ENCODE peak calls at places on chromosomes 6 and 20, in four cellular contexts. S is IMR-90, I is keratinocyte, T is K562. D is an unnamed sample.

GRCh38 chr6:85390105-85390728 is 59.7 kb upstream of the NT5E start:
- DNase-seq in I (no peak), T (no peak), S (peak; percentile 22), D (no peak)

GRCh38 chr20:17641993-17642392 is 40.0 kb downstream of the RRBP1 start:
- DNase-seq in T (no peak), I (no peak), S (no peak), D (no peak)

GRCh38 chr6:80640176-80640575 is 533.7 kb downstream of the BCKDHB start:
- DNase-seq in S (no peak), I (no peak), T (no peak), D (no peak)

GRCh38 chr6:105136433-105137350 is 43.1 kb downstream of the POPDC3 start:
- DNase-seq in I (no peak), T (peak; percentile 56), S (peak; percentile 59), D (peak; percentile 55)

GRCh38 chr6:6932968-6933367 is 174.8 kb upstream of the RREB1 start:
- DNase-seq in I (no peak), S (no peak), T (no peak), D (no peak)

GRCh38 chr6:15322781-15323536 is 77.1 kb downstream of the JARID2 start:
- DNase-seq in I (no peak), T (no peak), S (peak; percentile 57), D (no peak)

GRCh38 chr6:42819803-42820508 is 38.1 kb downstream of the BICRAL start:
- DNase-seq in I (no peak), S (no peak), T (peak; percentile 32), D (no peak)

GRCh38 chr6:37696220-37696840 is 1.4 kb downstream of the MDGA1 start:
- DNase-seq in S (peak; percentile 49), I (no peak), T (no peak), D (peak; percentile 24)

GRCh38 chr6:10446548-10446947 is 31.7 kb upstream of the TFAP2A start:
- DNase-seq in S (no peak), I (no peak), T (no peak), D (no peak)

GRCh38 chr20:58719971-58720371 is 27.4 kb downstream of the NPEPL1 start:
- DNase-seq in S (no peak), T (no peak), I (no peak), D (no peak)

GRCh38 chr20:44151621-44152416 is 35.2 kb downstream of the JPH2 start:
- DNase-seq in S (no peak), T (no peak), I (peak; percentile 81), D (no peak)

GRCh38 chr6:66096679-66097078 is 389.7 kb upstream of the EYS start:
- DNase-seq in S (no peak), I (no peak), T (no peak), D (no peak)

GRCh38 chr6:66094615-66095014 is 387.6 kb upstream of the EYS start:
- DNase-seq in I (no peak), S (no peak), T (no peak), D (no peak)
- H3K9me1 ChIP-seq in I (no peaks in the 10 kb centered on the region), S (no peaks in the 10 kb centered on the region), T (no peaks in the 10 kb centered on the region), D (no peaks in the 10 kb centered on the region)

GRCh38 chr6:139133272-139133671 is 1.6 kb upstream of the HECA start:
- DNase-seq in T (no peak), I (no peak), S (no peak), D (no peak)
- H3K4me3 ChIP-seq in T (no peak overlapping the region), I (peak overlapping the region; percentile 73), S (no peak overlapping the region), D (no peak overlapping the region)

DNA sequence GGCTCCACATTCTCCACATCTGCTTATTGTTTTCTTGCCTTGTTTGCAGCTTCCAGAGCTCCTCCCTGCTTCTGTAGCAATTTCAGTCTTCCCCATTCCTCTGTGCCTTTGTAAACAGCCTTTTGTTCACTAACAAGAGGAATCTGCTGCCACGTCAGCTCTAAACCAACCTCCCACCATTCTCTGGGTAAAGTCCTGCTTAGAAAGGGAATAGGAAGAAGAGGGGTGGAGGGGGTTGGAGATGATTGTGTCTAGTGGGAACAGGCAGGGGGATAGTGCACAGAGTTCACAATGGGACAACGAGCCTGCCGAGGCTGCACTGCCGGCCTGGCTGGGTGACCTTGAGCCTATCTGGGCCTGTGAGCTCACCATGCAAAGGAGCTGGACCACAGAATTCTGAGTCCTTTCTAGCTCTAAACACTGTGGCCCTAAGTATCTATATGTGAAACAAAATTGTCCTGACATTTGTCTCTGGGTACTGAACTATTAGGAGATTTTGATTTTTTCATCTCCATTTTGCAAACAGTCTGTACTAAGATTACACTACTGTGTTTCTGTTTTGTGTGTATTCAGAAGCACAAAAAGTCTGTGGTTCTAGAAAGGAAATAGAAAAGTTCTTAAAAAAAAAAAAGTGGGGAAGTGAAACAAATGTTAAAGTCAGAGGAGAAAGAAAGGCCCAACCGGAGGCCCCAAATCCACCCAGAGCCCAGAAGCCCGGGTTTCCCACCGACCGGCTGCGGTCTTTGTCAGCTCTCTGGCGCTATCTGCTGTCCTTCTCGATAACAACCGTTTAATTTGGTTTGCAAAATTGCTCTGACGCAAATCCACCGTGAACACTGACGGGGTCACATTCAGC is 1.4 kb upstream of the PRND start:
- DNase-seq in T (peak; percentile 66), S (peak; percentile 67), I (no peak), D (peak; percentile 69)
- H3K9ac ChIP-seq in T (no peak overlapping the region), S (no peak overlapping the region), I (no peak overlapping the region), D (no peak overlapping the region)

GRCh38 chr20:39974966-39975501 is 714.0 kb downstream of the MAFB start:
- DNase-seq in S (no peak), I (no peak), T (no peak), D (no peak)
- H3K9me1 ChIP-seq in S (no peaks in the 10 kb centered on the region), I (no peaks in the 10 kb centered on the region), T (no peaks in the 10 kb centered on the region), D (no peaks in the 10 kb centered on the region)

GRCh38 chr6:13813621-13814175 is 659 bp downstream of the MCUR1 start:
- DNase-seq in I (no peak), T (peak; percentile 76), S (peak; percentile 50), D (peak; percentile 75)

GRCh38 chr6:13811627-13812358 is 2.6 kb downstream of the MCUR1 start:
- DNase-seq in T (no peak), I (no peak), S (no peak), D (no peak)

GRCh38 chr6:13812359-13812642 is 2.1 kb downstream of the MCUR1 start:
- DNase-seq in T (no peak), S (no peak), I (no peak), D (no peak)

GRCh38 chr6:13814176-13814937 is at the start of gene MCUR1:
- DNase-seq in T (peak; percentile 93), I (no peak), S (peak; percentile 74), D (peak; percentile 84)

DNA sequence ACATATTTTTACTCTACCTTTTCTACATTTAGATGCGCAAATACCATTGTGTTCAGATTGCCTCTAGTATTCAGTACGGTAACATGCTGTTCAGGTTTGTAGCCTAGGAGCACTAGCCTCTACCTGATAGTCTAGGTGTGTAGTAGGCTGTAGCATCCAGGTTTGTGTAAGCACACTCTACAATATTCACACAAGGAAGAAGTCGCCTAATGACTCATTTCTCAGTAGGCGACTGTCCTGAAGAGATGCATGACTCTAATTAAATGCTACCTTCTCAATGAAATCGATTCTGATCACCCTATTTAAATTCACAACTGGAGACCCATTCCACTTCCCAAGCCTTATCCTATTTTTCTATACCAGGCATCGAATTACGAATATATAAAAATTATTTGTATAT is 1.3 kb downstream of the MCUR1 start:
- DNase-seq in S (no peak), I (no peak), T (no peak), D (no peak)
- H3K4me3 ChIP-seq in S (no peak overlapping the region), I (peak overlapping the region; percentile 93), T (peak overlapping the region; percentile 88), D (peak overlapping the region; percentile 70)

GRCh38 chr6:114291428-114291827 is 51.4 kb downstream of the HS3ST5 start:
- DNase-seq in T (no peak), S (no peak), I (no peak), D (no peak)

GRCh38 chr6:114287461-114287860 is 55.4 kb downstream of the HS3ST5 start:
- DNase-seq in S (no peak), I (no peak), T (no peak), D (no peak)

GRCh38 chr6:114288696-114289095 is 54.1 kb downstream of the HS3ST5 start:
- DNase-seq in I (no peak), S (no peak), T (no peak), D (no peak)

GRCh38 chr6:114286211-114286610 is 56.6 kb downstream of the HS3ST5 start:
- DNase-seq in S (no peak), T (no peak), I (no peak), D (no peak)

GRCh38 chr6:114290864-114291263 is 52.0 kb downstream of the HS3ST5 start:
- DNase-seq in S (no peak), T (no peak), I (no peak), D (no peak)
- H3K9ac ChIP-seq in S (no peak overlapping the region), T (no peak overlapping the region), I (no peak overlapping the region), D (no peak overlapping the region)

GRCh38 chr6:31734247-31734702 is 2.1 kb downstream of the CLIC1 start:
- DNase-seq in T (no peak), I (no peak), S (no peak), D (no peak)
- H3K9me1 ChIP-seq in T (no peaks in the 10 kb centered on the region), I (peaks cover 4% of the 10 kb centered on the region), S (peaks cover 14% of the 10 kb centered on the region), D (no peaks in the 10 kb centered on the region)